ENCODE peak calls at places on chromosome 12, in ten cellular contexts. H is stomach, T is A549, V is esophagus muscularis mucosa, J is gastrocnemius medialis, W is NB4, K is K562, Y is thyroid gland, A is upper lobe of left lung, Z is suprapubic skin. O is an unnamed sample.

GRCh38 chr12:52542785-52543318 is 10.1 kb downstream of the KRT71 start:
- DNase-seq in K (no peak), A (no peak), H (no peak), Z (no peak), J (no peak), V (no peak), W (no peak), T (no peak), Y (no peak), O (no peak)

GRCh38 chr12:52741378-52742195 is 35.6 kb downstream of the KRT76 start:
- DNase-seq in T (peak; percentile 66), W (peak; percentile 69), J (no peak), Z (no peak), V (no peak), Y (peak; percentile 50), A (no peak), H (peak; percentile 47), K (peak; percentile 61), O (peak; percentile 61)

GRCh38 chr12:76685246-76685678 is 78.7 kb upstream of the ZDHHC17 start:
- DNase-seq in Y (peak; percentile 17), Z (no peak), K (no peak), T (peak; percentile 18), A (no peak), H (no peak), V (no peak), W (no peak), J (no peak), O (no peak)

GRCh38 chr12:47318963-47319362 is 239.2 kb upstream of the AMIGO2 start:
- DNase-seq in Y (no peak), K (no peak), J (no peak), V (no peak), H (no peak), Z (no peak), A (no peak), W (no peak), T (no peak), O (no peak)

GRCh38 chr12:115895247-115895646 is 382.2 kb downstream of the MED13L start:
- DNase-seq in T (peak; percentile 37), Y (no peak), Z (no peak), V (no peak), A (no peak), J (no peak), K (peak; percentile 50), W (no peak), H (no peak), O (no peak)

GRCh38 chr12:32467959-32468863 is 68.9 kb downstream of the FGD4 start:
- DNase-seq in Y (peak; percentile 26), A (no peak), J (peak; percentile 23), K (no peak), T (no peak), V (no peak), W (no peak), Z (no peak), H (no peak), O (no peak)

GRCh38 chr12:70609739-70610491 is 27.3 kb downstream of the PTPRB start:
- DNase-seq in Z (peak; percentile 77), Y (peak; percentile 17), K (peak; percentile 35), W (no peak), T (peak; percentile 22), H (peak; percentile 48), V (no peak), J (no peak), A (peak; percentile 44), O (no peak)

GRCh38 chr12:8639936-8640335 is 22.7 kb downstream of the MFAP5 start:
- DNase-seq in K (no peak), Y (no peak), H (no peak), V (no peak), J (no peak), W (no peak), T (no peak), A (no peak), Z (no peak), O (no peak)

GRCh38 chr12:28089363-28089762 is 100.9 kb upstream of the CCDC91 start:
- DNase-seq in H (no peak), Y (no peak), W (peak; percentile 42), V (no peak), J (no peak), K (peak; percentile 20), A (no peak), Z (no peak), T (peak; percentile 17), O (no peak)
- H3K4me3 ChIP-seq in H (no peak overlapping the region), Y (no peak overlapping the region), W (no peak overlapping the region), V (no peak overlapping the region), J (no peak overlapping the region), K (no peak overlapping the region), A (no peak overlapping the region), Z (no peak overlapping the region), T (no peak overlapping the region), O (no peak overlapping the region)

GRCh38 chr12:124347335-124347734 is 52.4 kb downstream of the RFLNA start:
- DNase-seq in W (no peak), H (no peak), Z (no peak), A (no peak), T (no peak), J (peak; percentile 75), Y (no peak), V (no peak), K (no peak), O (no peak)
- TF ChIP-seq CTCF in W (no peak), H (no peak), Z (no peak), A (no peak), T (no peak), J (no peak), Y (no peak), V (no peak), K (no peak), O (no peak)

DNA sequence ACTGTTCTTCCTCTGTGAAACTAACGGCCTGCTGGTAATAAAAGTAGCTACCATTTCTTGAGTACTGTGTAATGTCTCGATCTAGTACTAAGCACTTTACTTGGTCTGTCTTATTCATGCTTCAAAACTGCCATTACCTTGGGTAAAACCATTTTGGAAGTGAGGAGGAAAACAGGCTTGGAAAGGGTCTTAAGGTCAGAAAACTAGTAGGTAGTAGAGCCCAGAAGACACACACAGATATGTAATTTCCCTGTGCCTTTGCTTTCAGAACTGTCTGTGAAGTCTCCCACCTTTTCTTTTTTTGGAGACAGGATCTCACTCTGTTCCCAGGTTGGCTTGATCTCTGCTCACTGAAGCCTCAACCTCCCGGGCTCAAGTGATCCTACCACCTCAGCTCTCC is 3.4 kb upstream of the DDX55 start:
- DNase-seq in T (no peak), J (no peak), Z (no peak), W (no peak), Y (no peak), V (no peak), A (no peak), K (no peak), H (peak; percentile 5), O (no peak)
- TF ChIP-seq POLR2A in T (no peak), J (no peak), Z (no peak), W (no peak), Y (no peak), V (no peak), A (no peak), K (peak; percentile 18), H (no peak), O (no peak)

DNA sequence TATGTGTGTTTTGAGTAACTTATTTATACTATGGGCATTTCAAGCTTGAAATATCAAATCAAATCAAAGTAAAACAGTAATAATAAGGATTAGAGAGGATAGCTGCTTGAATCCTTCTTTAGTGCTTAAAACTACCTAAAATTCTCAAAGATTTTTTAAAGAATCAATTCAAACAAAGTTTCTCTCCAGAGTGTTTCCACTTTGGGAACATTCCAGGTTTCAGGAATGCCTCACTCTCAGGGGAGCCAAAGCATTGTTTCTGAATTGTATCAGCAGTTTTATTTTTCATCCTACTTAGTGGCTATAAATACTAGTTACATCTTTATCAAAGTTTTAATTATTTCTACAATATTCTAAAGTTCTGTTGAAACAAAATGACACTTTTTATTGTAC is 796 bp downstream of the RASSF9 start:
- DNase-seq in Y (no peak), A (no peak), T (no peak), J (no peak), Z (no peak), W (no peak), H (no peak), K (no peak), V (no peak), O (no peak)
- H3K4me3 ChIP-seq in Y (peak overlapping the region; percentile 34), A (peak overlapping the region; percentile 52), T (peak overlapping the region; percentile 42), J (peak overlapping the region; percentile 52), Z (peak overlapping the region; percentile 52), W (no peak overlapping the region), H (peak overlapping the region; percentile 43), K (no peak overlapping the region), V (peak overlapping the region; percentile 52), O (peak overlapping the region; percentile 45)

DNA sequence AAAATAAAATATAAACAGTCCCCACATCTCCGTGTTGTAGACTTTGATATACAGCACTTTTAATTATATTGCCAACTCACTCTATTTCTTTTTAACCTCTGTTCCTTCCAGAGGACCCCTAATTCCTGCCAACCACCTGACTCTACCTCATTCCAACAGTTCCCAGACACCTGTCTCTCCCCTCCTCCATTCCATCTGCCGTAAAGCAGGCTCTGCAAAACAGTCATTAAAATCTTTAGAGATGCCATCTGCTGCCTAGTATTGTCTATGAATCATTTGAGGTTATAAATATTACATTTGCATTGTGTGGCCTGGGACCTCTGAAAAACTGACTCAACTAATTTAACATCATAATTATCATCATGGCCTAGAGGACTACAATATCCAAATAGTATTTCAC is 148.8 kb upstream of the DCN start:
- DNase-seq in Z (no peak), A (no peak), K (no peak), J (no peak), V (no peak), Y (no peak), H (no peak), T (no peak), W (no peak), O (no peak)
- TF ChIP-seq CTCF in Z (no peak), A (no peak), K (no peak), J (no peak), V (no peak), Y (no peak), H (no peak), T (no peak), W (no peak), O (no peak)

GRCh38 chr12:99476956-99477355 is 170.6 kb upstream of the GARIN6 start:
- DNase-seq in V (no peak), Y (no peak), T (no peak), A (no peak), W (no peak), H (no peak), K (no peak), J (no peak), Z (no peak), O (no peak)

DNA sequence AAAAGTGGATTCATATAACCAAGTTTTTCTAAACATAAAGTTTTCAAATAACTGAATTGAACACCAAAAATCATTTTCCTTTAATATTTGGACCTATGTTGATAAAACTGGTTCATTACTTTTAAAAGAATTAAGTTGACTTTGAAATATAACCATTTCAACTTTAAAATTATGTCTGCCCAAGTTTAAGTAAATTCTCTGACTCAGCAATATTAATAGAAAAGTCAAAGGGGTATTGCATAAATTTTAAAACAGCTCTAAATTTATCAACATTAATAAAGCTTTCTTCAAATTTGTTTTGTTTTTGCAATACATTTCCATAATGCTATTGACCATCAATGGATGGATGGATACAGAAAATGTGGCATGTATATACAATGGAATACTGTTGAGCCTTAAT is 168.4 kb upstream of the GARIN6 start:
- DNase-seq in H (no peak), W (no peak), K (no peak), V (no peak), A (no peak), J (no peak), T (no peak), Z (no peak), Y (no peak), O (no peak)
- TF ChIP-seq POLR2A in H (no peak), W (no peak), K (no peak), V (no peak), A (no peak), J (no peak), T (no peak), Z (no peak), Y (no peak), O (no peak)